ENCODE peak calls at places on chromosome 21, in nine cellular contexts. V, Y, U, L, R, J, M, S and C are unnamed samples.
A peak's percentile ranks its signal among the peaks of the same experiment; 100 is the strongest.

GRCh38 chr21:43782741-43783700 is 6.4 kb upstream of the RRP1 start:
- DNase-seq in V (no peak), Y (peak; percentile 34), U (no peak), L (no peak), R (no peak), J (no peak), M (no peak), S (no peak), C (no peak)

GRCh38 chr21:44065428-44065827 is 41.8 kb upstream of the PWP2 start:
- DNase-seq in V (no peak), Y (peak; percentile 31), U (no peak), L (peak; percentile 85), R (no peak), J (peak; percentile 54), M (no peak), S (peak; percentile 57), C (no peak)

GRCh38 chr21:45085700-45086099 is 11.3 kb downstream of the ADARB1 start:
- DNase-seq in V (no peak), Y (no peak), U (no peak), L (no peak), R (no peak), J (no peak), M (no peak), S (no peak), C (no peak)

GRCh38 chr21:42233067-42233981 is 14.4 kb downstream of the ABCG1 start:
- DNase-seq in V (no peak), Y (peak; percentile 77), U (no peak), L (peak; percentile 23), R (no peak), J (peak; percentile 54), M (no peak), S (peak; percentile 65), C (peak; percentile 28)

GRCh38 chr21:27505516-27505915 is 538.6 kb upstream of the ADAMTS5 start:
- DNase-seq in V (peak; percentile 36), Y (peak; percentile 65), U (peak; percentile 13), L (peak; percentile 63), R (no peak), J (no peak), M (peak; percentile 21), S (no peak), C (peak; percentile 26)

GRCh38 chr21:33362044-33362555 is 37.3 kb downstream of the IFNAR1 start:
- DNase-seq in V (no peak), Y (no peak), U (peak; percentile 34), L (no peak), R (no peak), J (peak; percentile 33), M (no peak), S (peak; percentile 33), C (no peak)

GRCh38 chr21:25885405-25885804 is 150.6 kb downstream of the GABPA start:
- DNase-seq in V (no peak), Y (no peak), U (no peak), L (no peak), R (no peak), J (no peak), M (no peak), S (no peak), C (no peak)

GRCh38 chr21:16873581-16873980 is 639.3 kb upstream of the CXADR start:
- DNase-seq in V (no peak), Y (no peak), U (no peak), L (no peak), R (no peak), J (no peak), M (no peak), S (no peak), C (no peak)

GRCh38 chr21:34962586-34963222 is 86.4 kb downstream of the RUNX1 start:
- DNase-seq in V (no peak), Y (no peak), U (no peak), L (no peak), R (no peak), J (no peak), M (no peak), S (peak; percentile 29), C (no peak)

GRCh38 chr21:39079617-39080016 is 103.6 kb downstream of the PSMG1 start:
- DNase-seq in V (no peak), Y (peak; percentile 47), U (no peak), L (peak; percentile 86), R (no peak), J (no peak), M (no peak), S (no peak), C (no peak)

GRCh38 chr21:46184625-46185555 is 631 bp upstream of the SPATC1L start:
- DNase-seq in V (peak; percentile 89), Y (peak; percentile 96), U (peak; percentile 88), L (peak; percentile 92), R (no peak), J (peak; percentile 47), M (peak; percentile 60), S (peak; percentile 43), C (peak; percentile 96)

GRCh38 chr21:26834181-26834945 is 10.8 kb downstream of the ADAMTS1 start:
- DNase-seq in V (no peak), Y (peak; percentile 61), U (peak; percentile 71), L (no peak), R (no peak), J (no peak), M (no peak), S (no peak), C (no peak)

GRCh38 chr21:45973475-45974072 is 8.0 kb upstream of the COL6A1 start:
- DNase-seq in V (peak; percentile 85), Y (peak; percentile 93), U (peak; percentile 89), L (peak; percentile 87), R (no peak), J (peak; percentile 54), M (peak; percentile 85), S (peak; percentile 68), C (peak; percentile 93)

GRCh38 chr21:45593162-45594022 is 50.1 kb upstream of the PCBP3 start:
- DNase-seq in V (no peak), Y (no peak), U (no peak), L (no peak), R (no peak), J (no peak), M (no peak), S (no peak), C (no peak)

GRCh38 chr21:35616090-35616489 is 444.2 kb downstream of the SETD4 start:
- DNase-seq in V (no peak), Y (peak; percentile 83), U (peak; percentile 36), L (peak; percentile 69), R (no peak), J (no peak), M (no peak), S (no peak), C (no peak)

GRCh38 chr21:44866780-44867179 is 6.7 kb downstream of the PTTG1IP start:
- DNase-seq in V (no peak), Y (peak; percentile 64), U (peak; percentile 78), L (peak; percentile 84), R (no peak), J (no peak), M (no peak), S (no peak), C (peak; percentile 39)

GRCh38 chr21:26116456-26117011 is 54.0 kb downstream of the APP start:
- DNase-seq in V (no peak), Y (peak; percentile 68), U (peak; percentile 96), L (no peak), R (no peak), J (no peak), M (peak; percentile 8), S (no peak), C (no peak)

GRCh38 chr21:36946949-36947371 is 19.5 kb downstream of the HLCS start:
- DNase-seq in V (no peak), Y (no peak), U (no peak), L (no peak), R (no peak), J (no peak), M (no peak), S (no peak), C (no peak)

GRCh38 chr21:43375006-43375826 is 51.7 kb downstream of the SIK1 start:
- DNase-seq in V (no peak), Y (no peak), U (no peak), L (no peak), R (no peak), J (no peak), M (no peak), S (no peak), C (no peak)

GRCh38 chr21:38434913-38435533 is 63.3 kb downstream of the ERG start:
- DNase-seq in V (peak; percentile 25), Y (peak; percentile 51), U (peak; percentile 9), L (peak; percentile 75), R (no peak), J (no peak), M (no peak), S (no peak), C (peak; percentile 59)

GRCh38 chr21:44375281-44375651 is 21.8 kb downstream of the TRPM2 start:
- DNase-seq in V (no peak), Y (no peak), U (no peak), L (no peak), R (no peak), J (no peak), M (no peak), S (no peak), C (no peak)

GRCh38 chr21:36610201-36610600 is 88.7 kb upstream of the SIM2 start:
- DNase-seq in V (no peak), Y (peak; percentile 23), U (no peak), L (peak; percentile 67), R (no peak), J (no peak), M (no peak), S (no peak), C (no peak)

GRCh38 chr21:38712076-38712475 is 93.7 kb upstream of the ETS2 start:
- DNase-seq in V (peak; percentile 20), Y (peak; percentile 63), U (peak; percentile 27), L (peak; percentile 24), R (no peak), J (no peak), M (no peak), S (no peak), C (peak; percentile 63)

GRCh38 chr21:18350216-18350615 is 53.4 kb downstream of the TMPRSS15 start:
- DNase-seq in V (peak; percentile 10), Y (no peak), U (no peak), L (peak; percentile 1), R (no peak), J (no peak), M (no peak), S (no peak), C (peak; percentile 34)